ENCODE peak calls at places on chromosomes 12 and 14, in four cellular contexts. E is IMR-90, F is H1, J is H9. N is an unnamed sample.

GRCh38 chr12:26240329-26240815 is 45.0 kb downstream of the SSPN start:
- DNase-seq in E (no peak), J (no peak), F (no peak), N (no peak)

GRCh38 chr14:99040711-99041110 is 231.3 kb downstream of the BCL11B start:
- DNase-seq in J (no peak), F (no peak), E (no peak), N (no peak)

GRCh38 chr12:67352682-67353081 is 83.5 kb downstream of the CAND1 start:
- DNase-seq in J (no peak), F (no peak), E (peak; percentile 10), N (no peak)

GRCh38 chr14:93700928-93701327 is 87.4 kb downstream of the PRIMA1 start:
- DNase-seq in F (no peak), J (no peak), E (no peak), N (no peak)

GRCh38 chr14:90056821-90057220 is 5.0 kb upstream of the KCNK13 start:
- DNase-seq in J (no peak), E (no peak), F (no peak), N (peak; percentile 20)

GRCh38 chr12:76250256-76250655 is 98.0 kb downstream of the BBS10 start:
- DNase-seq in E (peak; percentile 25), F (no peak), J (no peak), N (peak; percentile 45)

GRCh38 chr12:57165741-57166140 is 18.3 kb upstream of the LRP1-AS start:
- DNase-seq in F (no peak), E (no peak), J (no peak), N (no peak)

GRCh38 chr14:72847721-72848120 is 46.2 kb downstream of the DPF3 start:
- DNase-seq in J (peak; percentile 40), E (no peak), F (no peak), N (peak; percentile 67)

GRCh38 chr12:39329015-39329414 is 113.9 kb downstream of the KIF21A start:
- DNase-seq in J (no peak), F (no peak), E (no peak), N (no peak)

GRCh38 chr14:99257673-99258221 is 14.2 kb downstream of the BCL11B start:
- DNase-seq in F (no peak), J (no peak), E (no peak), N (no peak)

GRCh38 chr12:47775100-47775911 is 2.3 kb downstream of the SLC48A1 start:
- DNase-seq in E (no peak), J (no peak), F (no peak), N (no peak)

GRCh38 chr14:69682607-69683263 is 71.3 kb downstream of the SUSD6 start:
- DNase-seq in F (no peak), E (no peak), J (no peak), N (no peak)

GRCh38 chr12:56029666-56030293 is 8.9 kb downstream of the IKZF4 start:
- DNase-seq in F (no peak), J (peak; percentile 48), E (peak; percentile 67), N (peak; percentile 59)

GRCh38 chr12:114238808-114239207 is 167.1 kb downstream of the TBX5 start:
- DNase-seq in J (no peak), E (no peak), F (no peak), N (no peak)

GRCh38 chr12:111314949-111315539 is 53.9 kb downstream of the PHETA1 start:
- DNase-seq in E (no peak), F (no peak), J (no peak), N (no peak)

GRCh38 chr14:61861320-61861865 is 99.2 kb downstream of the SNAPC1 start:
- DNase-seq in E (no peak), F (no peak), J (no peak), N (no peak)

GRCh38 chr12:131621701-131622421 is 89.0 kb upstream of the SFSWAP start:
- DNase-seq in E (no peak), J (peak; percentile 63), F (no peak), N (peak; percentile 23)

GRCh38 chr14:100486025-100486828 is 101.0 kb downstream of the BEGAIN start:
- DNase-seq in F (peak; percentile 65), E (peak; percentile 65), J (peak; percentile 89), N (peak; percentile 88)

GRCh38 chr12:110022980-110023633 is 23.9 kb downstream of the ANKRD13A start:
- DNase-seq in E (peak; percentile 88), J (no peak), F (no peak), N (no peak)

GRCh38 chr14:73272393-73272792 is 35.1 kb downstream of the PAPLN start:
- DNase-seq in F (no peak), J (no peak), E (no peak), N (no peak)

GRCh38 chr12:92656911-92657310 is 45.9 kb upstream of the PLEKHG7 start:
- DNase-seq in E (peak; percentile 6), F (no peak), J (no peak), N (no peak)

GRCh38 chr14:23630687-23631086 is 5.5 kb upstream of the DHRS2 start:
- DNase-seq in E (no peak), F (no peak), J (no peak), N (peak; percentile 57)

GRCh38 chr12:6549379-6550151 is 6.3 kb downstream of the IFFO1 start:
- DNase-seq in F (no peak), E (no peak), J (no peak), N (no peak)

GRCh38 chr14:35121026-35121886 is 534 bp downstream of the PPP2R3C start:
- DNase-seq in E (no peak), J (no peak), F (no peak), N (no peak)

GRCh38 chr14:76125506-76125905 is 26.2 kb upstream of the GPATCH2L start:
- DNase-seq in J (no peak), E (no peak), F (no peak), N (no peak)

GRCh38 chr14:76129851-76130576 is 21.7 kb upstream of the GPATCH2L start:
- DNase-seq in E (no peak), F (no peak), J (no peak), N (no peak)

GRCh38 chr14:76123426-76124095 is 28.2 kb upstream of the GPATCH2L start:
- DNase-seq in F (no peak), E (no peak), J (no peak), N (peak; percentile 63)

GRCh38 chr14:76121089-76121748 is 30.5 kb upstream of the GPATCH2L start:
- DNase-seq in F (no peak), J (no peak), E (no peak), N (no peak)

DNA sequence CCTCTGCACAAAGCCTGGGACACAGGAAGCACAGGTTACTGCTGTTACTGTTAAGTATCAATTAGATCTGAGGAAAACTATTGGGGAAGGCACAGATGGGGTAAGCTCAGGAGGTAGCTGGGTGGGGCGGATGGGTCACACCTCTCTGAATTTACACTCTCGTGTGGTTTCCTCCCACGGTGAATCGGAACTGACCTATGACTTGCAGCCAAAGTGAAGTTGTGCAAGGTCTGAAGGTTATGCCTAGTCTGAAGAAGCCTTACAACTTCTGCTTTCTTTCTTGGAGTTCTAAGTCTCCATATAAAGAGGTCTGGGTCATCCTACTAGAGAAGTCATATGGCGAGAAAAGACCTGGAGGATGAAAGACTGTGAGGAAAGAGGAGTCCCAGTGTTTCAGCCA is 25.7 kb upstream of the GPATCH2L start:
- DNase-seq in E (no peak), J (no peak), F (no peak), N (no peak)
- H3K56ac ChIP-seq in E (no peak overlapping the region), J (no peak overlapping the region), F (no peak overlapping the region), N (no peak overlapping the region)

GRCh38 chr12:53200107-53200457 is 7.0 kb downstream of the ITGB7 start:
- DNase-seq in J (no peak), E (no peak), F (no peak), N (no peak)

GRCh38 chr12:53200458-53201169 is 6.4 kb downstream of the ITGB7 start:
- DNase-seq in J (no peak), E (no peak), F (no peak), N (no peak)

GRCh38 chr12:53199700-53200099 is 7.4 kb downstream of the ITGB7 start:
- DNase-seq in J (no peak), F (no peak), E (no peak), N (no peak)

GRCh38 chr12:53201639-53202038 is 5.4 kb downstream of the ITGB7 start:
- DNase-seq in J (no peak), E (no peak), F (no peak), N (no peak)

GRCh38 chr12:53201170-53201541 is 5.9 kb downstream of the ITGB7 start:
- DNase-seq in E (peak; percentile 49), J (no peak), F (no peak), N (no peak)
- H3K27ac ChIP-seq in E (no peak overlapping the region), J (no peak overlapping the region), F (no peak overlapping the region), N (no peak overlapping the region)

DNA sequence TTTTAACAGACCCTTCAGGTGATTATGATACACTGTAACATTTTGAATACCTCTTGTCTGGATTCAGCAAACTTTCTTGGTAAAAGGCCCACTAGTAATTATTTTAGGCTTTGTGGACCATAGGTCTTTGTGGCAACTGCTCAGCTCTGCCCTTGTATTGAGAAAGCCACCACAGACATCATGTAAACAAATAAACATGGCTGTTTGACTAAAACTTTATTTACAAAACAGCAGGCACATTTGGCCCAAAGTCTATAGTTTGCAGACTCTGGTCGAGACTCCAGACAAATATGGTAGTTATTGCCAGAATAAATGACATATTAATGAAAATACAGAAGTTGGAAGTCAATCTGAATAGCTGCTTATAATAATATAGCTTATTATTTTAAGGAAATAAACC is 18.2 kb downstream of the NAA30 start:
- DNase-seq in F (no peak), J (no peak), E (no peak), N (no peak)
- H3K56ac ChIP-seq in F (no peak overlapping the region), J (no peak overlapping the region), E (no peak overlapping the region), N (no peak overlapping the region)

GRCh38 chr14:58807271-58807670 is 169.5 kb downstream of the DACT1 start:
- DNase-seq in J (no peak), F (no peak), E (no peak), N (no peak)

GRCh38 chr14:58812050-58812690 is 174.4 kb downstream of the DACT1 start:
- DNase-seq in E (no peak), F (no peak), J (no peak), N (peak; percentile 39)

GRCh38 chr14:58808828-58809227 is 171.1 kb downstream of the DACT1 start:
- DNase-seq in E (peak; percentile 43), F (no peak), J (no peak), N (no peak)

GRCh38 chr14:58805605-58806358 is 168.0 kb downstream of the DACT1 start:
- DNase-seq in J (no peak), F (no peak), E (peak; percentile 44), N (no peak)

DNA sequence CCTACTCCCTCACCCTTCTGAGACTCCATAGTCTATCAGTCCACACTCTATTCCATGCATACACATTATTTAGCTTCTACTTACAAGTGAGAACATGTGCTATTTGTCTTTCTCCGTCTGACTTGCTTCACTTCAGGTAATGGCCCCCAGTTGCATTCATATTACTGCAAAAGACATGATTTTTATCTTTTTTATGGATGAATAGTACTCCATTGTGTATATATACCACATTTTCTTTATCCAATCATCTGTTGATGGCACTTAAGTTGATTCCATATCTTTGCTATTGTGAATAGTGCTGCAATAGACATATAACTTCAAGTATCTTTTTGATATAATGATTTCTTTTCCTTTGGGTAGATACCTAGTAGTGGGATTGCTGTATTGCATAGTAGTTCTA is 171.8 kb downstream of the DACT1 start:
- DNase-seq in E (no peak), J (no peak), F (no peak), N (no peak)
- H3K27ac ChIP-seq in E (no peak overlapping the region), J (no peak overlapping the region), F (no peak overlapping the region), N (no peak overlapping the region)

GRCh38 chr12:14858513-14858912 is 15.2 kb upstream of the ART4 start:
- DNase-seq in E (no peak), F (no peak), J (no peak), N (no peak)

GRCh38 chr12:14854586-14855163 is 11.3 kb upstream of the ART4 start:
- DNase-seq in F (no peak), J (no peak), E (peak; percentile 16), N (no peak)

GRCh38 chr12:14860490-14860889 is 17.2 kb upstream of the ART4 start:
- DNase-seq in F (no peak), J (no peak), E (no peak), N (no peak)
- H3K56ac ChIP-seq in F (no peak overlapping the region), J (no peak overlapping the region), E (no peak overlapping the region), N (no peak overlapping the region)

GRCh38 chr14:102371361-102371760 is 8.6 kb downstream of the TECPR2 start:
- DNase-seq in E (no peak), F (no peak), J (no peak), N (no peak)
- H3K27ac ChIP-seq in E (no peak overlapping the region), F (no peak overlapping the region), J (no peak overlapping the region), N (no peak overlapping the region)

N was measured in mesendoderm.